ENCODE peak calls at places on chromosomes 2 and 18, in four cellular contexts. K, S, W and G are unnamed samples.

GRCh38 chr2:176079851-176080539 is 3.8 kb downstream of the EVX2 start:
- DNase-seq in K (no peak), S (peak), W (peak), G (peak)

GRCh38 chr2:86336350-86337234 is 834 bp downstream of the REEP1 start:
- DNase-seq in K (no peak), S (no peak), W (no peak), G (peak)

GRCh38 chr18:616380-616995 is 19.7 kb downstream of the CLUL1 start:
- DNase-seq in K (no peak), S (no peak), W (peak), G (peak)

GRCh38 chr18:27599202-27599829 is 414.2 kb upstream of the CHST9 start:
- DNase-seq in K (peak), S (no peak), W (peak), G (peak)

GRCh38 chr18:3748081-3748480 is 298.1 kb downstream of the TGIF1 start:
- DNase-seq in K (no peak), S (no peak), W (no peak), G (no peak)

GRCh38 chr18:26794210-26795101 is 71.1 kb downstream of the AQP4 start:
- DNase-seq in K (no peak), S (no peak), W (no peak), G (no peak)

GRCh38 chr2:143474568-143474967 is 345.3 kb downstream of the ARHGAP15 start:
- DNase-seq in K (no peak), S (no peak), W (no peak), G (no peak)

GRCh38 chr2:231929961-231930600 is 3.9 kb upstream of the NPPC start:
- DNase-seq in K (no peak), S (no peak), W (no peak), G (no peak)

GRCh38 chr18:56650056-56650455 is 1.1 kb upstream of the WDR7 start:
- DNase-seq in K (no peak), S (no peak), W (no peak), G (no peak)